ENCODE peak calls at places on chromosomes 4 and X, in eight cellular contexts. K is T-cell; A is islet precursor cell; S is natural killer cell treated with Interleukin-12 subunit alpha and Interleukin-12 subunit beta and Interleukin-15 and Interleukin-18, amount 100 ng/mL, for 72 hours; Z is endothelial cell; Q is right cardiac atrium; W is DMS153; D is progenitor cell of endocrine pancreas. Y is an unnamed sample.

GRCh38 chrX:15525664-15526416 is 25.2 kb downstream of the BMX start:
- DNase-seq in A (no peak), W (peak; percentile 30), Q (no peak), D (no peak), K (no peak), Z (no peak), S (no peak), Y (no peak)

GRCh38 chr4:1154523-1155182 is 17.7 kb downstream of the SPON2 start:
- DNase-seq in A (no peak), W (no peak), S (no peak), Q (peak; percentile 53), D (no peak), K (no peak), Z (no peak), Y (no peak)

GRCh38 chrX:121496966-121497365 is 449.6 kb downstream of the GLUD2 start:
- DNase-seq in W (no peak), A (no peak), Q (no peak), S (no peak), K (no peak), D (no peak), Z (no peak), Y (no peak)

GRCh38 chrX:24426921-24427746 is 38.0 kb upstream of the PDK3 start:
- DNase-seq in K (no peak), Q (no peak), D (no peak), S (no peak), W (no peak), A (no peak), Z (no peak), Y (no peak)

GRCh38 chr4:54929459-54929858 is 195.9 kb downstream of the KDR start:
- DNase-seq in W (peak; percentile 55), D (no peak), Q (no peak), A (no peak), Z (no peak), K (no peak), S (no peak), Y (no peak)

GRCh38 chrX:23246001-23246400 is 88.6 kb upstream of the PTCHD1 start:
- DNase-seq in A (no peak), D (no peak), K (no peak), Z (no peak), W (no peak), Q (no peak), S (no peak), Y (no peak)

GRCh38 chrX:9530848-9531274 is 66.0 kb downstream of the TBL1X start:
- DNase-seq in Z (peak; percentile 34), Q (peak; percentile 89), W (peak; percentile 50), D (no peak), S (peak; percentile 76), K (peak; percentile 60), A (peak; percentile 90), Y (peak; percentile 82)

GRCh38 chr4:117064297-117064696 is 21.1 kb downstream of the TRAM1L1 start:
- DNase-seq in A (no peak), Z (no peak), D (no peak), W (no peak), S (no peak), Q (no peak), K (no peak), Y (no peak)

GRCh38 chr4:152073738-152074137 is 312.9 kb upstream of the GATB start:
- DNase-seq in K (no peak), S (no peak), Z (no peak), Q (peak; percentile 46), W (no peak), D (no peak), A (peak; percentile 66), Y (peak; percentile 36)

GRCh38 chr4:158006973-158007372 is 165.9 kb downstream of the GASK1B start:
- DNase-seq in A (no peak), D (no peak), W (no peak), Q (no peak), K (no peak), S (no peak), Z (no peak), Y (no peak)

GRCh38 chr4:137923494-137923893 is 318.7 kb downstream of the SLC7A11 start:
- DNase-seq in W (no peak), Z (no peak), K (no peak), A (no peak), Q (no peak), D (no peak), S (no peak), Y (no peak)

GRCh38 chrX:40097101-40097491 is 662 bp downstream of the BCOR start:
- DNase-seq in Z (peak; percentile 31), W (no peak), A (no peak), S (no peak), K (no peak), Q (peak; percentile 69), D (no peak), Y (no peak)

GRCh38 chr4:3041192-3042142 is 32.9 kb downstream of the HTT-AS start:
- DNase-seq in K (peak; percentile 22), W (no peak), D (no peak), A (peak; percentile 79), Q (peak; percentile 88), S (peak; percentile 81), Z (no peak), Y (peak; percentile 78)

GRCh38 chr4:76781698-76782595 is 116.0 kb downstream of the SOWAHB start:
- DNase-seq in K (no peak), Z (no peak), Q (no peak), W (peak; percentile 72), D (no peak), S (no peak), A (peak; percentile 92), Y (no peak)

GRCh38 chr4:155419266-155419665 is 42.5 kb upstream of the MAP9 start:
- DNase-seq in K (no peak), S (no peak), Q (no peak), D (no peak), Z (no peak), W (no peak), A (no peak), Y (no peak)

GRCh38 chr4:17368408-17368807 is 143.5 kb downstream of the QDPR start:
- DNase-seq in W (no peak), Q (no peak), S (no peak), Z (no peak), D (no peak), K (no peak), A (no peak), Y (no peak)

GRCh38 chr4:184961693-184962092 is 56.6 kb upstream of the HELT start:
- DNase-seq in S (no peak), D (no peak), A (no peak), Z (no peak), Q (no peak), K (no peak), W (peak; percentile 63), Y (no peak)

GRCh38 chr4:108010167-108010566 is 20.5 kb downstream of the HADH start:
- DNase-seq in A (no peak), D (no peak), W (no peak), S (no peak), Q (no peak), K (no peak), Z (no peak), Y (no peak)

GRCh38 chr4:184261246-184261645 is 43.6 kb upstream of the ENPP6 start:
- DNase-seq in A (no peak), Q (no peak), W (no peak), K (no peak), Z (no peak), S (no peak), D (no peak), Y (no peak)

GRCh38 chr4:26151615-26152014 is 169.2 kb upstream of the RBPJ start:
- DNase-seq in Z (no peak), S (no peak), K (no peak), W (no peak), Q (peak; percentile 65), D (no peak), A (no peak), Y (peak; percentile 55)

GRCh38 chr4:52861879-52862604 is at the start of gene RASL11B:
- DNase-seq in A (peak; percentile 91), Q (peak; percentile 96), D (peak; percentile 83), Z (peak; percentile 84), K (peak; percentile 71), W (peak; percentile 51), S (peak; percentile 88), Y (peak; percentile 88)

GRCh38 chr4:38128478-38129451 is 168.6 kb downstream of the PTTG2 start:
- DNase-seq in W (no peak), Z (no peak), D (no peak), Q (no peak), A (peak; percentile 73), S (peak; percentile 74), K (peak; percentile 54), Y (peak; percentile 39)

GRCh38 chr4:1049591-1049905 is 38.1 kb downstream of the FGFRL1 start:
- DNase-seq in Q (peak; percentile 66), S (peak; percentile 51), A (peak; percentile 32), D (no peak), K (no peak), Z (no peak), W (no peak), Y (peak; percentile 16)

GRCh38 chr4:125317526-125317880 is 2.7 kb downstream of the FAT4 start:
- DNase-seq in S (no peak), Z (peak; percentile 47), W (peak; percentile 53), A (peak; percentile 83), Q (peak; percentile 73), D (peak; percentile 12), K (no peak), Y (peak; percentile 73)

GRCh38 chr4:52627876-52628275 is 31.2 kb downstream of the USP46 start:
- DNase-seq in W (no peak), K (no peak), Q (no peak), S (no peak), A (no peak), D (no peak), Z (no peak), Y (peak; percentile 25)

GRCh38 chr4:1777822-1778641 is 15.1 kb upstream of the FGFR3 start:
- DNase-seq in Q (peak; percentile 61), K (no peak), Z (peak; percentile 59), A (peak; percentile 99), W (no peak), S (no peak), D (peak; percentile 81), Y (no peak)

GRCh38 chr4:147480891-147481576 is at the start of gene EDNRA:
- DNase-seq in Z (peak; percentile 51), D (peak; percentile 33), W (no peak), Q (peak; percentile 80), K (no peak), A (peak; percentile 79), S (no peak), Y (peak; percentile 48)

GRCh38 chrX:119605398-119605738 is 856 bp downstream of the NKRF start:
- DNase-seq in D (no peak), K (no peak), W (peak; percentile 0), S (no peak), Z (no peak), A (no peak), Q (peak; percentile 54), Y (no peak)

GRCh38 chrX:107448625-107449468 is 605 bp upstream of the FRMPD3 start:
- DNase-seq in Z (peak; percentile 11), W (no peak), D (no peak), S (no peak), K (no peak), Q (peak; percentile 49), A (peak; percentile 75), Y (no peak)

GRCh38 chr4:84985952-84986351 is 19.5 kb upstream of the WDFY3 start:
- DNase-seq in W (no peak), S (no peak), Z (no peak), D (no peak), K (no peak), Q (no peak), A (peak; percentile 81), Y (no peak)

GRCh38 chrX:140057001-140057411 is 91.7 kb upstream of the CXorf66 start:
- DNase-seq in Q (peak; percentile 77), W (peak; percentile 60), D (peak; percentile 79), Z (peak; percentile 72), K (peak; percentile 11), A (peak; percentile 81), S (peak; percentile 63), Y (peak; percentile 76)

GRCh38 chrX:44105228-44105913 is 132.2 kb upstream of the NDP start:
- DNase-seq in Z (no peak), S (no peak), K (no peak), Q (no peak), D (no peak), W (no peak), A (no peak), Y (no peak)

GRCh38 chr4:163256680-163257343 is 75.6 kb downstream of the NPY1R start:
- DNase-seq in K (no peak), Z (no peak), W (no peak), A (no peak), S (no peak), Q (no peak), D (no peak), Y (no peak)

GRCh38 chr4:139609647-139610046 is 53.6 kb upstream of the SETD7 start:
- DNase-seq in W (no peak), S (no peak), Q (no peak), Z (no peak), K (no peak), A (no peak), D (no peak), Y (no peak)